ENCODE peak calls at places on chromosomes 11 and 22, in six cellular contexts. V is posterior cingulate gyrus; I is naive thymus-derived CD8-positive, alpha-beta T cell; Z is aorta; S is fibroblast of the conjunctiva; R is substantia nigra. T is an unnamed sample.

GRCh38 chr11:86438685-86439084 is 64.0 kb downstream of the CCDC81 start:
- DNase-seq in Z (no peak), R (no peak), I (no peak), S (no peak), V (no peak), T (no peak)

GRCh38 chr11:132904566-132904965 is 627.7 kb downstream of the OPCML start:
- DNase-seq in S (no peak), R (no peak), I (no peak), V (no peak), Z (no peak), T (no peak)

GRCh38 chr11:2562181-2562581 is 117.4 kb downstream of the KCNQ1 start:
- DNase-seq in V (peak), R (peak), I (no peak), Z (peak), S (no peak), T (peak)

GRCh38 chr11:110081462-110082233 is 11.5 kb upstream of the ZC3H12C start:
- DNase-seq in R (no peak), S (no peak), V (no peak), I (no peak), Z (no peak), T (no peak)

GRCh38 chr22:40826984-40827741 is 8.0 kb upstream of the SLC25A17 start:
- DNase-seq in R (no peak), I (no peak), S (no peak), V (no peak), Z (no peak), T (no peak)

GRCh38 chr11:92765965-92766371 is 203.5 kb upstream of the MTNR1B start:
- DNase-seq in I (no peak), R (no peak), Z (no peak), S (no peak), V (no peak), T (no peak)

GRCh38 chr11:72451836-72452376 is 17.6 kb upstream of the CLPB start:
- DNase-seq in I (no peak), S (no peak), V (no peak), R (no peak), Z (no peak), T (no peak)

GRCh38 chr11:117876049-117876340 is 463 bp downstream of the FXYD6 start:
- DNase-seq in R (no peak), Z (no peak), I (no peak), V (no peak), S (no peak), T (no peak)

GRCh38 chr11:1482581-1483444 is 3.8 kb downstream of the MOB2 start:
- DNase-seq in V (peak), Z (peak), S (no peak), R (no peak), I (no peak), T (no peak)

GRCh38 chr11:134655189-134655937 is 243.3 kb upstream of the B3GAT1 start:
- DNase-seq in Z (no peak), V (no peak), S (no peak), R (no peak), I (no peak), T (no peak)

GRCh38 chr11:6817668-6818067 is 18.2 kb upstream of the OR6A2 start:
- DNase-seq in S (no peak), R (no peak), V (no peak), I (no peak), Z (no peak), T (no peak)

GRCh38 chr11:112637046-112637445 is 324.2 kb upstream of the NCAM1 start:
- DNase-seq in Z (no peak), I (no peak), V (peak), R (peak), S (no peak), T (peak)

GRCh38 chr11:10605941-10606381 is 37.5 kb upstream of the LYVE1 start:
- DNase-seq in Z (peak), V (no peak), I (no peak), S (peak), R (no peak), T (no peak)

GRCh38 chr11:118113031-118113430 is 26.3 kb upstream of the SMIM35 start:
- DNase-seq in Z (no peak), S (no peak), R (no peak), V (no peak), I (no peak), T (no peak)

GRCh38 chr11:116731097-116731761 is 41.6 kb downstream of the BUD13 start:
- DNase-seq in I (no peak), Z (no peak), S (peak), V (peak), R (peak), T (peak)

GRCh38 chr11:9180784-9181183 is 84.4 kb downstream of the DENND5A start:
- DNase-seq in V (no peak), I (no peak), Z (no peak), S (no peak), R (no peak), T (no peak)

GRCh38 chr11:36689442-36689841 is 91.4 kb upstream of the RAG2 start:
- DNase-seq in S (no peak), V (no peak), Z (no peak), I (no peak), R (no peak), T (no peak)

GRCh38 chr22:41177626-41178424 is 27.3 kb upstream of the L3MBTL2 start:
- DNase-seq in S (no peak), R (no peak), Z (no peak), V (no peak), I (no peak), T (no peak)

GRCh38 chr11:2510626-2511402 is 66.0 kb downstream of the KCNQ1 start:
- DNase-seq in S (no peak), R (no peak), Z (peak), V (no peak), I (no peak), T (no peak)

GRCh38 chr11:78230161-78230877 is 41.6 kb downstream of the USP35 start:
- DNase-seq in I (no peak), R (no peak), V (no peak), S (no peak), Z (no peak), T (no peak)

GRCh38 chr22:41341990-41342389 is 39.8 kb upstream of the TEF start:
- DNase-seq in I (no peak), Z (no peak), V (no peak), R (no peak), S (no peak), T (no peak)

GRCh38 chr11:117175104-117175503 is 3.4 kb upstream of the SIDT2 start:
- DNase-seq in V (no peak), S (no peak), R (peak), Z (no peak), I (no peak), T (peak)

GRCh38 chr22:39908737-39909136 is 7.9 kb downstream of the GRAP2 start:
- DNase-seq in Z (no peak), I (no peak), R (no peak), S (no peak), V (no peak), T (no peak)

GRCh38 chr11:134532921-134533421 is 120.9 kb upstream of the B3GAT1 start:
- DNase-seq in R (no peak), I (no peak), S (no peak), Z (peak), V (no peak), T (no peak)

T was measured in hippocampal formation.